ENCODE peak calls at places on chromosome 1, in six cellular contexts. G is right lobe of liver, A is suprapubic skin, R is colonic mucosa, F is psoas muscle, K is heart left ventricle. D is an unnamed sample. For H3K27me3, the result is how much of the 10 kb centered on the place peaks cover.

GRCh38 chr1:39115271-39116110 is 89.0 kb upstream of the MACF1 start:
- DNase-seq in G (no peak), A (no peak), R (no peak), F (no peak), K (no peak), D (no peak)

GRCh38 chr1:224378855-224379631 is 22.4 kb downstream of the CNIH4 start:
- DNase-seq in G (no peak), A (no peak), R (no peak), F (no peak), K (no peak), D (no peak)

GRCh38 chr1:76266762-76267161 is 192.2 kb downstream of the ST6GALNAC3 start:
- DNase-seq in G (no peak), A (no peak), R (no peak), F (no peak), K (peak), D (no peak)

GRCh38 chr1:97433520-97434175 is 487.2 kb downstream of the DPYD start:
- DNase-seq in G (no peak), A (no peak), R (no peak), F (no peak), K (no peak), D (no peak)

GRCh38 chr1:205954819-205955404 is 11.7 kb upstream of the SLC26A9 start:
- DNase-seq in G (no peak), A (no peak), R (no peak), F (no peak), K (no peak), D (no peak)

GRCh38 chr1:221824025-221824424 is 82.1 kb upstream of the DUSP10 start:
- DNase-seq in G (no peak), A (no peak), R (no peak), F (no peak), K (no peak), D (no peak)

GRCh38 chr1:31745071-31745897 is 18.9 kb downstream of the ADGRB2 start:
- DNase-seq in G (peak), A (no peak), R (peak), F (peak), K (peak), D (no peak)

GRCh38 chr1:234605983-234606730 is 3.8 kb downstream of the IRF2BP2 start:
- DNase-seq in G (no peak), A (no peak), R (no peak), F (peak), K (no peak), D (no peak)

GRCh38 chr1:38964140-38964548 is 22.5 kb upstream of the RHBDL2 start:
- DNase-seq in G (no peak), A (no peak), R (no peak), F (no peak), K (no peak), D (no peak)

GRCh38 chr1:113991467-113991997 is 12.3 kb downstream of the OLFML3 start:
- DNase-seq in G (no peak), A (no peak), R (no peak), F (no peak), K (no peak), D (no peak)

GRCh38 chr1:34419662-34420061 is 243.0 kb downstream of the C1orf94 start:
- DNase-seq in G (no peak), A (no peak), R (no peak), F (no peak), K (peak), D (no peak)

GRCh38 chr1:29395724-29396437 is 159.6 kb downstream of the PTPRU start:
- DNase-seq in G (no peak), A (no peak), R (no peak), F (no peak), K (no peak), D (no peak)

GRCh38 chr1:241482761-241483250 is 36.7 kb downstream of the FH start:
- DNase-seq in G (no peak), A (no peak), R (no peak), F (no peak), K (no peak), D (no peak)

GRCh38 chr1:80869299-80869698 is 931.4 kb upstream of the ADGRL2 start:
- DNase-seq in G (no peak), A (no peak), R (no peak), F (no peak), K (no peak), D (no peak)

GRCh38 chr1:76782777-76783176 is 84.5 kb upstream of the ST6GALNAC5 start:
- DNase-seq in G (no peak), A (no peak), R (no peak), F (no peak), K (no peak), D (no peak)

GRCh38 chr1:207321790-207322530 is 482 bp downstream of the CD55 start:
- DNase-seq in G (no peak), A (no peak), R (no peak), F (no peak), K (no peak), D (no peak)

GRCh38 chr1:211833174-211833820 is 2.7 kb upstream of the LPGAT1 start:
- DNase-seq in G (no peak), A (no peak), R (no peak), F (no peak), K (no peak), D (no peak)

GRCh38 chr1:25757151-25757845 is 42.7 kb upstream of the SELENON start:
- DNase-seq in G (no peak), A (no peak), R (no peak), F (no peak), K (no peak), D (no peak)

GRCh38 chr1:184755226-184756065 is 788 bp upstream of the EDEM3 start:
- DNase-seq in G (no peak), A (no peak), R (peak), F (no peak), K (no peak), D (no peak)

GRCh38 chr1:78007677-78008341 is 3.1 kb downstream of the DNAJB4 start:
- DNase-seq in G (no peak), A (no peak), R (no peak), F (no peak), K (no peak), D (no peak)

GRCh38 chr1:185050823-185051451 is 5.6 kb downstream of the RNF2 start:
- DNase-seq in G (no peak), A (no peak), R (no peak), F (no peak), K (no peak), D (no peak)

GRCh38 chr1:19423130-19423529 is 62.2 kb downstream of the CAPZB start:
- DNase-seq in G (no peak), A (no peak), R (no peak), F (no peak), K (peak), D (no peak)
- H3K27ac ChIP-seq in G (no peak), A (peak), R (no peak), F (peak), K (peak), D (no peak)

GRCh38 chr1:50179639-50180038 is 70.9 kb downstream of the ELAVL4 start:
- DNase-seq in G (no peak), A (no peak), R (no peak), F (no peak), K (no peak), D (no peak)

GRCh38 chr1:50172299-50172698 is 63.6 kb downstream of the ELAVL4 start:
- DNase-seq in G (no peak), A (no peak), R (no peak), F (no peak), K (no peak), D (no peak)

GRCh38 chr1:50175711-50176562 is 67.2 kb downstream of the ELAVL4 start:
- DNase-seq in G (no peak), A (no peak), R (no peak), F (no peak), K (no peak), D (no peak)

GRCh38 chr1:50176563-50176885 is 67.8 kb downstream of the ELAVL4 start:
- DNase-seq in G (no peak), A (no peak), R (no peak), F (no peak), K (no peak), D (no peak)

DNA sequence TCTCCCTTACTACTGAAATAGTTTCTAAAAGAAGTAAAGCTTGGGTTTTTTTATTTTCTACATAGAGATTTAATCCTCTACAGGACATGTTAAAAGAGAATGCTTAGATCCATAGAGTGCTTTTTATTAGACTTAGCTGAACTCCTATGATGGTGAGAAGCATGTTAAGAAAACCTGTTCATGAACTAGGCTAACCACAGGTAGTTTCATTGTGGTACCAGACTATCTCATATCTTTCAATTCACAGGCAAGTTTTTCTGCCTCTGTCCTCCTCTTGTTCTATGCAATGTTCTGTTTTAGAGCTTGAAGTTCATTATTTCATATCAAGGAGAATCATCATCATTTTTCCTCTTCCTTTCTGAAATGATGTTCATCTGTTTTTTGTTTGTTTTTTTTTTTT is 65.4 kb downstream of the ELAVL4 start:
- DNase-seq in G (no peak), A (no peak), R (no peak), F (no peak), K (no peak), D (no peak)
- H3K27me3 ChIP-seq in G (under half), A (under half), R (under half), F (under half), K (under half), D (under half)

DNA sequence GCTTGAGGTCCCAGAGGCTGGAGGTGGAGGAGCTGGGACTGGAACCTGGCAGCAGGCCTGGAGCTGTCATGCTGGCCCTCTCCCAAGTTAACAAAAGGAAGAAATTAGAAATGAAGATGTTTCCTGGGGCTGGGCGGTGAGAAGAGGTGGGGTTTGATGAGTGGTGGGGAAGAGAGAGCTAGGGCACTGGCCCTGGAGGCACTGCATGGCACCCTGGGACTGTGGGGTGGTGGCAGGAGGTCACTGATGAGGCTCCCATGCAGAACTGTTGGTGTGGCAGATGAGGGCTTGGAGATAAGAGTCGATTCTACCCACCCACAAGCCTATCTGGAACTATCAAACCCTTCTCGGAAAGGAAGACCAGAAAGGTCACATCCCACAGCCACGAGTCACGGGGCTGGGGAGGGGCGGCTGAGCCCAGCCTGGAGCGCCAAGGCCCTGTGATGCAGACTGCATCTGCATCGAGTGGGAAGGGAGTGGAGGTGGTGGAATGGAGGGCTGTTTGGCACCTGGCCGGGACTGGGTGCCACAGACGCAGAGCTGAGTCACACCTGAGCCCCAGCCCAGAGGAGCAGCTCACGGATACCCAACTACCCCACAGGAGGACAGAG is 29.4 kb downstream of the MRPL37 start:
- DNase-seq in G (no peak), A (no peak), R (no peak), F (no peak), K (no peak), D (no peak)
- H3K27ac ChIP-seq in G (no peak), A (no peak), R (no peak), F (no peak), K (no peak), D (no peak)

GRCh38 chr1:3219725-3220467 is 150.9 kb downstream of the PRDM16 start:
- DNase-seq in G (no peak), A (no peak), R (no peak), F (no peak), K (no peak), D (no peak)
- H3K27me3 ChIP-seq in G (under half), A (half or more), R (under half), F (under half), K (under half), D (under half)

GRCh38 chr1:164779376-164779775 is 220.4 kb downstream of the PBX1 start:
- DNase-seq in G (no peak), A (no peak), R (no peak), F (no peak), K (no peak), D (no peak)
- H3K27ac ChIP-seq in G (no peak), A (peak), R (no peak), F (peak), K (peak), D (no peak)

GRCh38 chr1:1088801-1089680 is 14.9 kb upstream of the RNF223 start:
- DNase-seq in G (peak), A (peak), R (no peak), F (no peak), K (peak), D (no peak)
- H3K27me3 ChIP-seq in G (under half), A (under half), R (under half), F (under half), K (under half), D (under half)

GRCh38 chr1:203796223-203796747 is 862 bp downstream of the ZBED6 start:
- DNase-seq in G (no peak), A (no peak), R (peak), F (no peak), K (peak), D (peak)

GRCh38 chr1:203800001-203800400 is 4.6 kb downstream of the ZBED6 start:
- DNase-seq in G (no peak), A (no peak), R (no peak), F (no peak), K (no peak), D (no peak)

GRCh38 chr1:203797216-203797615 is 1.8 kb downstream of the ZBED6 start:
- DNase-seq in G (no peak), A (no peak), R (no peak), F (no peak), K (no peak), D (no peak)

GRCh38 chr1:203799157-203799556 is 3.7 kb downstream of the ZBED6 start:
- DNase-seq in G (no peak), A (no peak), R (no peak), F (no peak), K (no peak), D (no peak)

DNA sequence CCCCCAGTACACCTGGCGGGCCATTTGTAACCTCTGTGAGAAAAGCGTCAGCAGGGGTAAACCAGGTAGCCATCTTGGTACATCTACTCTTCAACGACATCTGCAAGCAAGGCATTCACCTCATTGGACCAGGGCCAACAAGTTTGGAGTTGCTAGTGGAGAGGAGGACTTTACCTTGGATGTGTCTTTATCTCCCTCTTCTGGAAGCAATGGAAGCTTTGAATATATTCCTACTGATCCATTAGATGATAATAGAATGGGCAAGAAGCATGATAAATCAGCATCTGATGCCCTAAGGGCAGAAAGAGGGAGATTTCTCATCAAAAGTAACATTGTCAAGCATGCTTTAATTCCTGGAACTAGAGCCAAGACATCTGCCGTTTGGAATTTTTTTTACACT is 2.5 kb downstream of the ZBED6 start:
- DNase-seq in G (no peak), A (no peak), R (peak), F (no peak), K (peak), D (no peak)
- H3K27ac ChIP-seq in G (no peak), A (no peak), R (no peak), F (peak), K (no peak), D (no peak)

D was measured in pancreas.